ENCODE peak calls at places on chromosomes 7 and 10, in five cellular contexts. One of them, this sample, is unnamed.

GRCh38 chr10:17023386-17024298 is 106.0 kb downstream of the CUBN start:
- DNase-seq in cardiac fibroblast: peak; percentile 98
- DNase-seq in T-helper 2 cell: peak; percentile 88
- DNase-seq in iPS DF 6.9: no peak
- DNase-seq in stimulated activated CD8-positive, alpha-beta memory T cell treated with anti-CD3 and anti-CD28 coated beads, Interleukin-2, amount 100 ng/mL, for 1 hour: peak; percentile 51
- DNase-seq in this sample: peak; percentile 76

GRCh38 chr7:114988755-114989154 is 66.9 kb downstream of the MDFIC start:
- DNase-seq in T-helper 2 cell: no peak
- DNase-seq in iPS DF 6.9: no peak
- DNase-seq in stimulated activated CD8-positive, alpha-beta memory T cell treated with anti-CD3 and anti-CD28 coated beads, Interleukin-2, amount 100 ng/mL, for 1 hour: no peak
- DNase-seq in cardiac fibroblast: peak; percentile 69
- DNase-seq in this sample: no peak

GRCh38 chr10:96743988-96744585 is 23.8 kb upstream of the PIK3AP1 start:
- DNase-seq in iPS DF 6.9: no peak
- DNase-seq in T-helper 2 cell: peak; percentile 31
- DNase-seq in stimulated activated CD8-positive, alpha-beta memory T cell treated with anti-CD3 and anti-CD28 coated beads, Interleukin-2, amount 100 ng/mL, for 1 hour: no peak
- DNase-seq in cardiac fibroblast: peak; percentile 13
- DNase-seq in this sample: no peak

GRCh38 chr7:2575046-2575732 is 16.4 kb downstream of the IQCE start:
- DNase-seq in iPS DF 6.9: no peak
- DNase-seq in stimulated activated CD8-positive, alpha-beta memory T cell treated with anti-CD3 and anti-CD28 coated beads, Interleukin-2, amount 100 ng/mL, for 1 hour: no peak
- DNase-seq in T-helper 2 cell: no peak
- DNase-seq in cardiac fibroblast: no peak
- DNase-seq in this sample: no peak

GRCh38 chr10:78002541-78003284 is 26.6 kb downstream of the POLR3A start:
- DNase-seq in cardiac fibroblast: no peak
- DNase-seq in T-helper 2 cell: no peak
- DNase-seq in stimulated activated CD8-positive, alpha-beta memory T cell treated with anti-CD3 and anti-CD28 coated beads, Interleukin-2, amount 100 ng/mL, for 1 hour: no peak
- DNase-seq in iPS DF 6.9: no peak
- DNase-seq in this sample: no peak

GRCh38 chr7:150964593-150965111 is 13.5 kb downstream of the KCNH2 start:
- DNase-seq in stimulated activated CD8-positive, alpha-beta memory T cell treated with anti-CD3 and anti-CD28 coated beads, Interleukin-2, amount 100 ng/mL, for 1 hour: no peak
- DNase-seq in iPS DF 6.9: no peak
- DNase-seq in T-helper 2 cell: no peak
- DNase-seq in cardiac fibroblast: no peak
- DNase-seq in this sample: no peak

GRCh38 chr10:128047991-128048826 is 78.0 kb downstream of the MKI67 start:
- DNase-seq in cardiac fibroblast: peak; percentile 92
- DNase-seq in stimulated activated CD8-positive, alpha-beta memory T cell treated with anti-CD3 and anti-CD28 coated beads, Interleukin-2, amount 100 ng/mL, for 1 hour: no peak
- DNase-seq in T-helper 2 cell: peak; percentile 67
- DNase-seq in iPS DF 6.9: no peak
- DNase-seq in this sample: no peak

GRCh38 chr7:46387646-46388045 is 466.6 kb upstream of the IGFBP3 start:
- DNase-seq in iPS DF 6.9: no peak
- DNase-seq in T-helper 2 cell: no peak
- DNase-seq in stimulated activated CD8-positive, alpha-beta memory T cell treated with anti-CD3 and anti-CD28 coated beads, Interleukin-2, amount 100 ng/mL, for 1 hour: no peak
- DNase-seq in cardiac fibroblast: peak; percentile 54
- DNase-seq in this sample: no peak

GRCh38 chr10:97188234-97188847 is 2.6 kb upstream of the SLIT1 start:
- DNase-seq in iPS DF 6.9: no peak
- DNase-seq in cardiac fibroblast: no peak
- DNase-seq in T-helper 2 cell: no peak
- DNase-seq in stimulated activated CD8-positive, alpha-beta memory T cell treated with anti-CD3 and anti-CD28 coated beads, Interleukin-2, amount 100 ng/mL, for 1 hour: no peak
- DNase-seq in this sample: no peak

GRCh38 chr7:81013036-81013435 is 94.2 kb upstream of the SEMA3C start:
- DNase-seq in cardiac fibroblast: peak; percentile 76
- DNase-seq in stimulated activated CD8-positive, alpha-beta memory T cell treated with anti-CD3 and anti-CD28 coated beads, Interleukin-2, amount 100 ng/mL, for 1 hour: no peak
- DNase-seq in iPS DF 6.9: no peak
- DNase-seq in T-helper 2 cell: no peak
- DNase-seq in this sample: no peak

GRCh38 chr10:114380060-114380459 is 24.2 kb downstream of the AFAP1L2 start:
- DNase-seq in cardiac fibroblast: no peak
- DNase-seq in iPS DF 6.9: no peak
- DNase-seq in stimulated activated CD8-positive, alpha-beta memory T cell treated with anti-CD3 and anti-CD28 coated beads, Interleukin-2, amount 100 ng/mL, for 1 hour: no peak
- DNase-seq in T-helper 2 cell: no peak
- DNase-seq in this sample: no peak

GRCh38 chr10:66238343-66238742 is 687.5 kb upstream of the LRRTM3 start:
- DNase-seq in iPS DF 6.9: no peak
- DNase-seq in cardiac fibroblast: no peak
- DNase-seq in T-helper 2 cell: no peak
- DNase-seq in stimulated activated CD8-positive, alpha-beta memory T cell treated with anti-CD3 and anti-CD28 coated beads, Interleukin-2, amount 100 ng/mL, for 1 hour: no peak
- DNase-seq in this sample: no peak

GRCh38 chr10:109912335-109913282 is 10.7 kb downstream of the XPNPEP1 start:
- DNase-seq in iPS DF 6.9: no peak
- DNase-seq in T-helper 2 cell: no peak
- DNase-seq in cardiac fibroblast: no peak
- DNase-seq in stimulated activated CD8-positive, alpha-beta memory T cell treated with anti-CD3 and anti-CD28 coated beads, Interleukin-2, amount 100 ng/mL, for 1 hour: no peak
- DNase-seq in this sample: no peak

GRCh38 chr10:43250925-43251663 is 15.8 kb downstream of the RASGEF1A start:
- DNase-seq in iPS DF 6.9: no peak
- DNase-seq in T-helper 2 cell: no peak
- DNase-seq in stimulated activated CD8-positive, alpha-beta memory T cell treated with anti-CD3 and anti-CD28 coated beads, Interleukin-2, amount 100 ng/mL, for 1 hour: no peak
- DNase-seq in cardiac fibroblast: no peak
- DNase-seq in this sample: no peak

GRCh38 chr10:92175164-92175563 is 115.7 kb downstream of the CPEB3 start:
- DNase-seq in iPS DF 6.9: no peak
- DNase-seq in T-helper 2 cell: no peak
- DNase-seq in cardiac fibroblast: no peak
- DNase-seq in stimulated activated CD8-positive, alpha-beta memory T cell treated with anti-CD3 and anti-CD28 coated beads, Interleukin-2, amount 100 ng/mL, for 1 hour: no peak
- DNase-seq in this sample: no peak

This sample was measured in effector CD4-positive, alpha-beta T cell.